ENCODE peak calls at places on chromosomes 6 and 20, in four cellular contexts. One of them, this sample, is unnamed.

GRCh38 chr6:137488736-137489409 is 5.3 kb downstream of the OLIG3 start:
- DNase-seq in HCT116: no peak
- DNase-seq in H1: no peak
- DNase-seq in K562: no peak
- DNase-seq in this sample: no peak

GRCh38 chr6:145194389-145194788 is 540.9 kb downstream of the EPM2A start:
- DNase-seq in K562: no peak
- DNase-seq in H1: no peak
- DNase-seq in HCT116: no peak
- DNase-seq in this sample: no peak

GRCh38 chr20:1448081-1448627 is 18.5 kb downstream of the NSFL1C start:
- DNase-seq in K562: no peak
- DNase-seq in H1: no peak
- DNase-seq in HCT116: no peak
- DNase-seq in this sample: no peak

GRCh38 chr6:167898673-167899311 is 72.1 kb downstream of the AFDN start:
- DNase-seq in H1: no peak
- DNase-seq in K562: peak; percentile 43
- DNase-seq in HCT116: no peak
- DNase-seq in this sample: no peak

GRCh38 chr6:109454483-109455160 is 950 bp downstream of the MICAL1 start:
- DNase-seq in K562: no peak
- DNase-seq in HCT116: no peak
- DNase-seq in H1: no peak
- DNase-seq in this sample: peak; percentile 48

GRCh38 chr6:126217497-126217896 is 122.4 kb upstream of the CENPW start:
- DNase-seq in HCT116: no peak
- DNase-seq in K562: no peak
- DNase-seq in H1: no peak
- DNase-seq in this sample: no peak

GRCh38 chr20:1376007-1376406 is 16.8 kb downstream of the FKBP1A start:
- DNase-seq in HCT116: no peak
- DNase-seq in H1: no peak
- DNase-seq in K562: no peak
- DNase-seq in this sample: no peak

GRCh38 chr20:62685781-62686555 is 22.7 kb upstream of the NTSR1 start:
- DNase-seq in H1: no peak
- DNase-seq in HCT116: no peak
- DNase-seq in K562: peak; percentile 86
- DNase-seq in this sample: no peak

GRCh38 chr6:137044366-137045220 is at the start of gene IL20RA:
- DNase-seq in K562: no peak
- DNase-seq in HCT116: no peak
- DNase-seq in H1: no peak
- DNase-seq in this sample: no peak

GRCh38 chr6:144898052-144898689 is 613.0 kb downstream of the UTRN start:
- DNase-seq in HCT116: peak; percentile 97
- DNase-seq in H1: no peak
- DNase-seq in K562: no peak
- DNase-seq in this sample: no peak

GRCh38 chr20:25052255-25053206 is 5.4 kb downstream of the ACSS1 start:
- DNase-seq in HCT116: no peak
- DNase-seq in K562: no peak
- DNase-seq in H1: no peak
- DNase-seq in this sample: no peak

GRCh38 chr6:68080074-68080473 is 555.0 kb upstream of the ADGRB3 start:
- DNase-seq in HCT116: no peak
- DNase-seq in H1: no peak
- DNase-seq in K562: no peak
- DNase-seq in this sample: no peak

GRCh38 chr6:159906400-159906799 is 15.6 kb downstream of the MAS1 start:
- DNase-seq in HCT116: no peak
- DNase-seq in K562: no peak
- DNase-seq in H1: no peak
- DNase-seq in this sample: no peak

GRCh38 chr6:7073810-7074525 is 33.8 kb upstream of the RREB1 start:
- DNase-seq in K562: no peak
- DNase-seq in HCT116: no peak
- DNase-seq in H1: no peak
- DNase-seq in this sample: peak; percentile 92

DNA sequence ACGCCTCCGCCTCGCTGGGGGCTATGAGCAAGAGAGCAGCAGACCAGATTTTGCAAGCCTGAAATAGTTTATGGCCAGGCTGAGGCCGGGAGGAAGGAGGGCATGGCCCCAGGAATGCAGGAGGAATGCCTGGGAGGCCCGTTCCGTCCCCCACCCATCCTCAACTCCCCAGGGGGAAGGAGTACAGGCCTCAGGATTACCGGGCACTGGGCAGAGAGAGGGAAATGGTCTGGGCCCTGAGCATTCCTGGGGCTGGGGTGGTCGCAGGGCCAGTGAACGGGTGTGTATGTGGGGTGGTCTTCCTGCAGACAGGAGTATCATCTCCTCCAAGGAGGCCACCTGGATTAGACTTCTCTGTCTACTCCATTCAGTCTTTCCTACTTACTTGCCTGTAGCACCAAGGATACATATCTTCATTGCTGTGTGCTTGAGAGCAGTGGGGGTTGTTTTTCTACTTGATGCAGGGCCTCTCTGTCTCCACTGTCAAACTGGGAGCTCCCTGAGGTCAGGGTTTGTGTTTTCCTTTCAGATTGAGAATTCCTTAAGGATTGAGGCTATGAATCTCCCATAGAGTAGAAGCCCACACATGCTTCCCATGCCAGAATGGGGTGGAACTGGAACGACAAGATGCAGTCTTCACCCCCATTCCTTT is 81.3 kb downstream of the VEGFA start:
- DNase-seq in H1: no peak
- DNase-seq in HCT116: no peak
- DNase-seq in K562: no peak
- DNase-seq in this sample: no peak
- TF ChIP-seq EGR1 in H1: no peak
- TF ChIP-seq EGR1 in HCT116: no peak
- TF ChIP-seq EGR1 in K562: no peak
- TF ChIP-seq EGR1 in this sample: no peak

GRCh38 chr6:14046476-14047068 is 71.0 kb upstream of the CD83 start:
- DNase-seq in K562: peak; percentile 79
- DNase-seq in HCT116: peak; percentile 51
- DNase-seq in H1: peak; percentile 23
- DNase-seq in this sample: no peak
- TF ChIP-seq EGR1 in K562: no peak
- TF ChIP-seq EGR1 in HCT116: no peak
- TF ChIP-seq EGR1 in H1: no peak
- TF ChIP-seq EGR1 in this sample: no peak

GRCh38 chr6:106451419-106451818 is 90.9 kb downstream of the CRYBG1 start:
- DNase-seq in HCT116: no peak
- DNase-seq in H1: no peak
- DNase-seq in K562: no peak
- DNase-seq in this sample: no peak
- TF ChIP-seq EGR1 in HCT116: no peak
- TF ChIP-seq EGR1 in H1: no peak
- TF ChIP-seq EGR1 in K562: no peak
- TF ChIP-seq EGR1 in this sample: no peak

DNA sequence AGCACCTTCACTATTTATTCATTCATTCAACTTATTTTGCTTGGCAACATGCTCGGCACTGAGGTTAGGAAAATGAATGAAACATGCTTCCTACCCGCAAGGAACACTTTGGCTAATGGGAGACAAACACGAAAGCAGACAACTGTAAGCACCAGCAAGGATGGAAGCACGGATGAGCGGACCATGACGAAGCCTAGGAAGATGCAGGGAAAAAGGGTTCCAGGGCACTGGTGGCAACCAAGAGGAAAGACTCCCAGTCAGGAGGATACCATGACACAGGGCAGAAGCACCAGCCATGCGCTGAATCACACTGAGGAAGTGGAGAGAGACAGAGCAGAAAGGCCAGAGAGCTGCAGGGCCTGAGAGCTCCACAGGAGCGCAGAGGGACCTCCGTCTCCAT is 9.8 kb downstream of the PDE10A start:
- DNase-seq in H1: no peak
- DNase-seq in HCT116: no peak
- DNase-seq in K562: no peak
- DNase-seq in this sample: no peak
- TF ChIP-seq EGR1 in H1: no peak
- TF ChIP-seq EGR1 in HCT116: no peak
- TF ChIP-seq EGR1 in K562: no peak
- TF ChIP-seq EGR1 in this sample: no peak

GRCh38 chr6:107118976-107119375 is 3.7 kb upstream of the BEND3 start:
- DNase-seq in H1: no peak
- DNase-seq in HCT116: no peak
- DNase-seq in K562: peak; percentile 41
- DNase-seq in this sample: no peak
- TF ChIP-seq EGR1 in H1: no peak
- TF ChIP-seq EGR1 in HCT116: no peak
- TF ChIP-seq EGR1 in K562: no peak
- TF ChIP-seq EGR1 in this sample: no peak

DNA sequence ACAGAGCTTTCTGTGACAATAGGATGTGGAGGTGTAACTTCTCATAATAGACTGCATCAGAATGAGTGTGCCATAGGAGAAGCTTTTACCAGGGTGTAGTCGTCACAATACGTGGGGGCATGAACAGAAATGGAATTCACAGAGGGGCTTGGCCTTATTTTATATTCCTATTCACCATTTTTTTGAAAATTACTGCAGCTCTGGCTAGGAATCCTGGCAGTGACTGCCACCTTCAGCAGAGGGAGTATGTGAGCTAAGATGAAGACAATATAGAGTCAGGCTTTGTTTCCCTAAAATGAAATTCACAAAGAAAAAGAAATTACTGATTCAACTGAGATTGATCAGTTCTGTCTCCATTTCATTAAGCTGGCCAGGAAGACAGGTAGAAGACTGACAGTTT is 13.9 kb downstream of the TOMM6 start:
- DNase-seq in HCT116: no peak
- DNase-seq in H1: no peak
- DNase-seq in K562: peak; percentile 33
- DNase-seq in this sample: no peak
- TF ChIP-seq EGR1 in HCT116: no peak
- TF ChIP-seq EGR1 in H1: no peak
- TF ChIP-seq EGR1 in K562: no peak
- TF ChIP-seq EGR1 in this sample: no peak

GRCh38 chr20:38882600-38882999 is 43.6 kb upstream of the FAM83D start:
- DNase-seq in H1: no peak
- DNase-seq in K562: no peak
- DNase-seq in HCT116: no peak
- DNase-seq in this sample: no peak

GRCh38 chr20:38883981-38884733 is 42.1 kb upstream of the FAM83D start:
- DNase-seq in H1: no peak
- DNase-seq in HCT116: no peak
- DNase-seq in K562: no peak
- DNase-seq in this sample: no peak

GRCh38 chr20:38885357-38885756 is 40.9 kb upstream of the FAM83D start:
- DNase-seq in H1: no peak
- DNase-seq in HCT116: no peak
- DNase-seq in K562: no peak
- DNase-seq in this sample: no peak

GRCh38 chr20:38881806-38882440 is 44.3 kb upstream of the FAM83D start:
- DNase-seq in K562: no peak
- DNase-seq in H1: no peak
- DNase-seq in HCT116: no peak
- DNase-seq in this sample: no peak

DNA sequence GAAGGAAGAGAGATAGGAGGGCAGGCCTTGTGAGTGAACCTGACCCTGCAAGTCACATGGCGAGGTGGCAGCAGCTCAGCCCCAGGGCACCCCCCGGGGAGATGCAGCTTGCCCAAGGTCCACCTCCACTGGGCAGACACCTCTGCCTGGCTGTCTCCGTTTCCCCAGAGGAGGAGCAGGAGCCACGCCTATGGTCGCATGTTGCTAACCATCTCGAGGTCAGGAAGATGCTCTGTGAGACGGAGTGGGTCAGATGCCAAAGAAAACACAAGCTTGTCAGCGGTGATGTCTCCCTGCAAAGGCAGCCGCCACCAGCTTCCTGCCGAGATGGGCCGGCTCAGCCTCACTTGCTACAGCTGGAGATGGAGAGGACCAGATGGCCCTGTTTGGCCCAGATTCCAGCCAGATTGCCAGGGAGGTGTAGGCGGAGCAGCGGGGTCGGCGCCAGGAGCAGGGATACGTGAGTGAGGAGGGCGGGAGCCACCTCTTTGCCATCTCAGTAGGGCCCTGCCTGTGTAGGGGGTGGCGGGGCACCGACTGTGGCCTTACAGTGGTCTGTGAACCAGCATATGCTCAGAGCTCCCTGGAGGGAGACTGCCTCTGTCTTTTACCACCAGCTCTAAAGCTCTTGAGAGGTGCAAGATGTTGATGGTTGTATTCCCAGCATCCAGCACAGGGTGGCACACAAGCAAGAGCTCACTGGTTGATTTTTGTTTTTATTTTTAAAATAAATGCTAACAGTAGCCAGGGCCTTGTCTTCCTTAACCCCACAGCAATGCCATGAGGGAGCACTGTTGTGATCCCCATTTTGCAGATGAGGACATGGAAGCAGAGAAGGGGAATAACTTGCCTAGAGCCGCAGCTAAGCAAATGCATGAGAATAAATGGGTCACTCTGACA is 42.9 kb upstream of the FAM83D start:
- DNase-seq in HCT116: no peak
- DNase-seq in H1: no peak
- DNase-seq in K562: no peak
- DNase-seq in this sample: no peak
- TF ChIP-seq EGR1 in HCT116: no peak
- TF ChIP-seq EGR1 in H1: no peak
- TF ChIP-seq EGR1 in K562: no peak
- TF ChIP-seq EGR1 in this sample: no peak

GRCh38 chr20:37873909-37874308 is 29.0 kb upstream of the VSTM2L start:
- DNase-seq in HCT116: no peak
- DNase-seq in H1: no peak
- DNase-seq in K562: no peak
- DNase-seq in this sample: no peak

GRCh38 chr20:37868998-37869861 is 33.7 kb upstream of the VSTM2L start:
- DNase-seq in K562: no peak
- DNase-seq in HCT116: no peak
- DNase-seq in H1: peak; percentile 17
- DNase-seq in this sample: no peak

GRCh38 chr20:37871751-37872150 is 31.2 kb upstream of the VSTM2L start:
- DNase-seq in HCT116: no peak
- DNase-seq in K562: no peak
- DNase-seq in H1: no peak
- DNase-seq in this sample: no peak

GRCh38 chr20:37870294-37870693 is 32.6 kb upstream of the VSTM2L start:
- DNase-seq in HCT116: no peak
- DNase-seq in K562: no peak
- DNase-seq in H1: no peak
- DNase-seq in this sample: no peak

DNA sequence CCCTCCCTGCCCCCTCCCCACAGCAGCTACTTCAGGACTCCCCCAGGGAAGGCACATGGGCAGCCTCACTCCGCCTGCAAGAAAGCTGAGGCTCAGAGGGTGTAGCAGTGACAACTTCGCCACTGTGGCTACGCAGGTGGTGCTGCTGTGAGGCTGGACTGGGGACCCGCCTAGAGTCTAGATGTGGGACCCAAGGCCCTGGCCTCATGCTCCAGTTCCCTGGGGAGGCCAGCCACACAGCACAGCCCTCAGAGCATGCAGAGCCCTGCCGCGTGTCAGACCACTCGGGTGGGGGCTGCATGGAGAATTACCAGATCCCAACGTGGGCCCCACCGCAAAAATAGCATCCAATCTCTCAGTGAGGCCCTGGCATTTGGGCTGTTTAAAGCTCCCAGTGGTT is 30.8 kb upstream of the VSTM2L start:
- DNase-seq in H1: no peak
- DNase-seq in HCT116: no peak
- DNase-seq in K562: no peak
- DNase-seq in this sample: no peak
- TF ChIP-seq EGR1 in H1: no peak
- TF ChIP-seq EGR1 in HCT116: no peak
- TF ChIP-seq EGR1 in K562: no peak
- TF ChIP-seq EGR1 in this sample: no peak

GRCh38 chr6:34181903-34182302 is 36.0 kb upstream of the GRM4 start:
- DNase-seq in H1: no peak
- DNase-seq in K562: no peak
- DNase-seq in HCT116: no peak
- DNase-seq in this sample: no peak
- TF ChIP-seq EGR1 in H1: no peak
- TF ChIP-seq EGR1 in K562: no peak
- TF ChIP-seq EGR1 in HCT116: no peak
- TF ChIP-seq EGR1 in this sample: no peak

This sample was measured in GM12878.